ENCODE peak calls at places on chromosomes 2 and 18, in six cellular contexts. R, F, Q, C, I and E are unnamed samples.

GRCh38 chr2:197919487-197919886 is 115.1 kb downstream of the PLCL1 start:
- DNase-seq in R (no peak), F (no peak), Q (no peak), C (no peak), I (no peak), E (no peak)

GRCh38 chr2:13010283-13010682 is 293.5 kb downstream of the TRIB2 start:
- DNase-seq in R (no peak), F (no peak), Q (no peak), C (no peak), I (no peak), E (no peak)

GRCh38 chr2:235106874-235107639 is 155.2 kb downstream of the SH3BP4 start:
- DNase-seq in R (peak), F (peak), Q (peak), C (peak), I (peak), E (peak)

GRCh38 chr18:3794537-3795348 is 344.8 kb downstream of the TGIF1 start:
- DNase-seq in R (no peak), F (peak), Q (peak), C (peak), I (no peak), E (peak)

GRCh38 chr18:34834897-34835296 is 124.8 kb downstream of the DTNA start:
- DNase-seq in R (no peak), F (no peak), Q (no peak), C (no peak), I (no peak), E (no peak)

GRCh38 chr2:28610583-28611201 is 114.8 kb downstream of the PLB1 start:
- DNase-seq in R (no peak), F (peak), Q (peak), C (peak), I (no peak), E (peak)

GRCh38 chr2:180124273-180124881 is 117.3 kb upstream of the CWC22 start:
- DNase-seq in R (peak), F (peak), Q (peak), C (peak), I (no peak), E (peak)

GRCh38 chr2:218781691-218782528 is at the start of gene CYP27A1:
- DNase-seq in R (peak), F (peak), Q (peak), C (peak), I (no peak), E (no peak)

GRCh38 chr18:9172506-9173127 is 36.0 kb downstream of the ANKRD12 start:
- DNase-seq in R (no peak), F (no peak), Q (no peak), C (no peak), I (no peak), E (no peak)

GRCh38 chr2:237702439-237703397 is 75.3 kb downstream of the LRRFIP1 start:
- DNase-seq in R (no peak), F (peak), Q (peak), C (peak), I (no peak), E (peak)

GRCh38 chr2:60861736-60862135 is 19.6 kb upstream of the REL start:
- DNase-seq in R (no peak), F (no peak), Q (no peak), C (no peak), I (no peak), E (no peak)

GRCh38 chr2:228180126-228181097 is 1.1 kb downstream of the SPHKAP start:
- DNase-seq in R (peak), F (peak), Q (no peak), C (no peak), I (no peak), E (no peak)

GRCh38 chr2:75102011-75102410 is 97.3 kb downstream of the TACR1 start:
- DNase-seq in R (no peak), F (no peak), Q (no peak), C (peak), I (no peak), E (no peak)

GRCh38 chr2:128406629-128407252 is 88.1 kb upstream of the HS6ST1 start:
- DNase-seq in R (no peak), F (no peak), Q (no peak), C (no peak), I (no peak), E (no peak)

GRCh38 chr18:68840554-68841263 is 42.8 kb downstream of the CCDC102B start:
- DNase-seq in R (peak), F (peak), Q (peak), C (peak), I (no peak), E (peak)

GRCh38 chr2:122506620-122507019 is 751.2 kb downstream of the TSN start:
- DNase-seq in R (no peak), F (no peak), Q (no peak), C (no peak), I (no peak), E (no peak)

GRCh38 chr2:48315847-48316194 is 214.1 kb upstream of the STON1 start:
- DNase-seq in R (peak), F (peak), Q (no peak), C (peak), I (no peak), E (no peak)

GRCh38 chr2:207073791-207074678 is 91.7 kb downstream of the KLF7 start:
- DNase-seq in R (no peak), F (peak), Q (peak), C (no peak), I (no peak), E (peak)

GRCh38 chr2:151765760-151766159 is 31.5 kb upstream of the NEB start:
- DNase-seq in R (no peak), F (no peak), Q (no peak), C (no peak), I (no peak), E (no peak)

GRCh38 chr18:76494541-76495403 is at the start of gene ZNF516:
- DNase-seq in R (peak), F (peak), Q (peak), C (no peak), I (no peak), E (peak)

GRCh38 chr2:26139269-26140183 is 33.4 kb upstream of the GAREM2 start:
- DNase-seq in R (no peak), F (peak), Q (no peak), C (no peak), I (no peak), E (no peak)

GRCh38 chr2:96502891-96503636 is 2.1 kb downstream of the NEURL3 start:
- DNase-seq in R (no peak), F (no peak), Q (no peak), C (no peak), I (no peak), E (no peak)

DNA sequence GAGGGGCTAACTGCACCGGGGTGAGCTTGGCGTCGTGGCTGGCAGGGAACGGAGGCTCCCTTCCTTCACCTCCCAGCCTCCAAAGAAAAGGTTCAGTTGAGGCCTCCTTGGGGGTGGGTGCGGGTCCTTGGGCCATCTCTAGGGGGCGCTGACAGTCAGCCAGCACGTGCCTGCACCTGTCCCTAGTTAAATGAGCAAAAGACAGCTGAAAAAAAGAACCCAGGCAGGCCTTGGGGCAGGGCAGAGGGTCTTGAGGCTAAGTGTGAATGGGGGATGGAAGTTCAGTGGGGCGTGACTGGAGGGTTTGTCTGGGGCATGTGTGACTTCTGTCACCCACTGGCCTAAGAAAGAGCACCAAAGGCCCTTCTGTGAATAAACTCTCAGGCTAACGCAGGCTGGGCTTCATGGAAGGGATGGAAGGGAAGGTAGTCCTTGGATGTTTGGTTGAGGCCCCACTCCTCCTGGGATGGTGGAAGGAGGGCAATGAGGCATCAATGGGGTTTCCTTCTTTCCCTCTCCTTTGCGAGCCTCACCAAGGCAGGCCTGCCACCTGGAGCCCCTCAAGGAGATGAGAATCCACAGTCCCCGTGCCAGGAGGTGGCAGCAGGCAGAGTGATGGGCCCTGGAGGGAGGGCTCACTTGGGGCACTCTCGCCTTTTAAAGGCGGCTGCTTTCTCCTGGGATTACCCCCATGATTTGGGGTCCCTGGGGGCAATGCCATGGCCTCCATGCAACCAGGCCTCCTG is 56.2 kb downstream of the ZFP36L2 start:
- DNase-seq in R (no peak), F (no peak), Q (no peak), C (peak), I (no peak), E (no peak)
- H3K4me3 ChIP-seq in R (no peak), F (no peak), Q (no peak), C (no peak), I (no peak), E (no peak)

DNA sequence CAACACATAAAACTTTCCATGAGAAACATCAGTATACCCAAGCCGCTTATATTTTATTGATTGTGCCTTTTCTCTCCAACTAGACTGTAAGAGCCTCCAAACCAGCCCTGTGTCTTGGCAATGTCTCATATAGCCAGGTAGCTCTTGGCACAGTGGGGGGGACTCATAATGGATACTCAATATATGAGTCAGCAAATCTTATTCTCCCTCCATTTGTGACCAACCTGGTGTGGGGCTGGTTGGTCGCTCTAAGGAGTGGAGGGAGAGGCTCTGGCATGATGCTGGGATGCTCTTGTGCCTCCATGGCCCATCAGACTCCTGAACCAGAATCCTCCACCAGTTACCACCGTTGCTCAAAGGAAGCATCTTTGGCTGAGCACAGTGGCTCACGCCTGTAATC is 32.0 kb downstream of the EFR3B start:
- DNase-seq in R (no peak), F (no peak), Q (no peak), C (no peak), I (no peak), E (no peak)
- H2AK5ac ChIP-seq in R (no peak), F (no peak), Q (no peak), C (no peak), I (no peak), E (no peak)

DNA sequence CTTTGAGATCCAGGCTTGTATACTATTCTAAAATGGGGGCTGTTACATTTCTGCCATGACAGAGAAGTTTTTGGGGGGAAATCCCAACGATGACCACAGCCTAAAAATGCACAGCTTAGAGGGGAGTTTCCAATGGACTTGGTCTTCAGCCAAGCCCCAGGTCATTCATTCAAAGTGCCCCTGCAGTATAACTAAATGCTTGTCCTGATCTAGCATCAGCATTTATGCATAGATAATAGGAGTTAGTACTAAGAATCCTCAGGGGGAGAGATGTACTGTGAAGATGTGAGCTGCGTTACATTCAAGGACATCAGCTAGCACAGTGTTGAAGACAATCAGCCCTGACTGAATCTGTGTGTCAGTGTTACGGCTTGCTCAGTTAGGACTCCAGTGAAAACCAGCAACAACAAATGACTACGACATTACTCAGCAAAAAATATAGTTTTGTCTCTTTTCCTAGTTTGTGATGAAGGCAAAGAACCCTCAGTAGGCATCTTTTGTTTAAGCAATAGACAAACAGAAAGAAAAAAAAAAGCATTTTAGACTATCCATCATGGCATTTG is 160.9 kb downstream of the ZEB2 start:
- DNase-seq in R (no peak), F (no peak), Q (peak), C (peak), I (no peak), E (peak)
- H3K4me3 ChIP-seq in R (no peak), F (no peak), Q (no peak), C (no peak), I (no peak), E (no peak)

DNA sequence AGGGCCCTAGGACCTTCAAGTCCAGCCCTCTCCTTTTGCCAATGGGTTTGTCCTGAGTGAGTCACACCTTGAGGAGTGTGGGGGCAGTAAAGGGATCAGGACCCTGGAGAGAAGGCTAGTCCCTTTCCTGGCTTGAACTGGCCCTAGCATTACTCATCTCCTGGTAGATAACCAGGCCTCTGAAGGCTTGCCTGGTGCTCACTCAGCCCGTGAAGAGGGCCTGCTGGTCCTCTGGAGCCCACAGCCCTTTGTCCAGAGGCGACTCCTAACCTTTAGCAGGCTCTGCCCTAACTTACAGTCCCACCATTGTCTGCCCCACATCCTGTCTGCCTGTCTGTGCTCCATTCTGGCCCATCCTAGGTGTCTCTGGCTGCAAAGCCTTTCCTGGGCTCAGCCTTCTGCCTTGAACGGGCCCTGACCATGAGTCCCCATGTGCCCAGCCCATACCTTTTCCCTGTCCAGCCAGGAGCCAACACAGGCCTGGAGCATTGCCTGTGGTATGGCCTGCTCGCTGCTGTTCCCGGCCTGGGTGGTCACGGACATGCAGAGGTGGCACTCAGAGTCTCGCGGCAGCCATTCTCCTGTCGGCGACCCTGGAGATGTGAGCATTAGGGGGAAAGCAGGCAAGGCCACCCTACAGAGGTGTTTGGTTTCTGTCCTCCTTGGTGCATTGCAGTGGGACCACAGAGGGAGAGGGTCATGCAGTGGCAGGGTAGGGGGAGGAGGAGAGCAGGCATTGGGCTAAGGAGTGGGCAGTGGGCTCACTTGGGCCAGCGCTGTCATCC is 4.9 kb downstream of the SFTPB start:
- DNase-seq in R (no peak), F (peak), Q (peak), C (peak), I (peak), E (peak)
- H2AK5ac ChIP-seq in R (no peak), F (no peak), Q (no peak), C (peak), I (no peak), E (peak)

GRCh38 chr18:67514465-67514864 is 2.1 kb downstream of the DSEL start:
- DNase-seq in R (no peak), F (no peak), Q (no peak), C (no peak), I (no peak), E (peak)

GRCh38 chr18:67514901-67515540 is 1.5 kb downstream of the DSEL start:
- DNase-seq in R (no peak), F (no peak), Q (peak), C (no peak), I (no peak), E (peak)

GRCh38 chr18:67510831-67511230 is 5.7 kb downstream of the DSEL start:
- DNase-seq in R (no peak), F (no peak), Q (no peak), C (no peak), I (no peak), E (peak)

GRCh38 chr18:67511840-67512239 is 4.7 kb downstream of the DSEL start:
- DNase-seq in R (no peak), F (no peak), Q (no peak), C (no peak), I (no peak), E (no peak)

GRCh38 chr18:67513285-67513684 is 3.2 kb downstream of the DSEL start:
- DNase-seq in R (no peak), F (peak), Q (no peak), C (no peak), I (no peak), E (no peak)
- H3K4me3 ChIP-seq in R (no peak), F (no peak), Q (peak), C (no peak), I (no peak), E (peak)

GRCh38 chr2:223936862-223937326 is 8.2 kb downstream of the WDFY1 start:
- DNase-seq in R (no peak), F (no peak), Q (no peak), C (no peak), I (no peak), E (peak)

GRCh38 chr2:223937535-223937934 is 7.6 kb downstream of the WDFY1 start:
- DNase-seq in R (no peak), F (no peak), Q (no peak), C (no peak), I (peak), E (no peak)

GRCh38 chr2:223933098-223933800 is 11.9 kb downstream of the WDFY1 start:
- DNase-seq in R (no peak), F (no peak), Q (no peak), C (peak), I (no peak), E (no peak)

GRCh38 chr2:223934870-223935269 is 10.3 kb downstream of the WDFY1 start:
- DNase-seq in R (no peak), F (no peak), Q (no peak), C (peak), I (no peak), E (no peak)

DNA sequence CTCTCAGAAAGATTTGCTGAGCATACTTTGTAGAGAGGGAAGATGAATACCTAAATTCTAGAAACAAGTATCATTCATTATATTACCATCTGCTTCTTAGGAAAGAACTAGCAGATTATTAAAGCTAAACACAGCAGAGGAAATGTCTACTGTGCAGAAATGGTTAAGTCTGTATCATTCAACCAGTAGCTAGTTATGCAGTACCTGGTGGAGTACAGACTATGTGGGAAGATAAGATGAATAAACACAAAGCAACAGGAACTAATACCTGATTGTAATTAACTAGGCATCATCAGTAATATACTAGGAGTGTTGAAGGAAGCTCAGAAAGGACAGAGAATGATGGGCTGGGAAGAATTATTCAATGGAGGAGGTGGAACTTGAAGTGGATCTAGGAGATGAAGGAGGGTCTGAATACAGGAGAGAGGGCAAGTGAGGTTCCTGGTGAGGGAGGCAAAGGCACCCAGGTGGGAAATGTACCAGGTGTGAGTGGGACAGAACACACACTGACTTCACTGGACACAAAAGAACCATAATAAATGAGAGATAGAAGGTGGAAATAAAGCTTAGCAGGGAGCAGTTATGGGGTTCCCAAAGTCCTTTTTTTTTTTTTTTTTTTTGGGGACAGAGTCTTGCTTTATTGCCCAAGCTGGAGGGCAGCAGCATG is 9.5 kb downstream of the WDFY1 start:
- DNase-seq in R (no peak), F (no peak), Q (no peak), C (no peak), I (no peak), E (no peak)
- H2AK5ac ChIP-seq in R (no peak), F (no peak), Q (no peak), C (no peak), I (peak), E (peak)

GRCh38 chr2:190121971-190122370 is 59.4 kb upstream of the MSTN start:
- DNase-seq in R (no peak), F (peak), Q (peak), C (peak), I (no peak), E (peak)

GRCh38 chr2:190117305-190117704 is 54.8 kb upstream of the MSTN start:
- DNase-seq in R (no peak), F (no peak), Q (no peak), C (no peak), I (no peak), E (no peak)

GRCh38 chr2:190119948-190120347 is 57.4 kb upstream of the MSTN start:
- DNase-seq in R (no peak), F (peak), Q (no peak), C (no peak), I (no peak), E (no peak)

GRCh38 chr2:190123956-190124355 is 61.4 kb upstream of the MSTN start:
- DNase-seq in R (no peak), F (peak), Q (peak), C (peak), I (no peak), E (peak)

DNA sequence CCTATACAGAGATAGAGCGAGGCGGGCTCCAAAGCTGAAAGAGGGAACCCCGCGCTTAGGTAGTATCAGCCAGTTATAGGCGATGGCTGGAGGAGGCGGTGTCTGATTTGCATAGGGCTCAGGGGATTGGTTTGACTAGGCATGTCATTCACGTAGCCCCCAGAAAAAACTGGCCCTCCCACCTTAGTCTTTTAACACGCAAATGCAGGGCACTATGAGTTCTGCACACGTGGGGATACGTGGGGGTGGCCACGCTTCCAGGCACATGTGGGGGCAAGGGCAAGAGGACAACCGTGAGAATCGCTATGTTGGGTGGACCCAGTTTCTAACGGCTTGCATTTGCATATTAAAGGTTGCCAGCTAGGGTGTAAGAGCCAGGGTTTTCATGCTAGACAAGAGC is 56.7 kb upstream of the MSTN start:
- DNase-seq in R (no peak), F (peak), Q (no peak), C (no peak), I (peak), E (no peak)
- H3K4me3 ChIP-seq in R (no peak), F (no peak), Q (peak), C (peak), I (peak), E (no peak)

GRCh38 chr18:62751341-62751821 is 36.0 kb downstream of the PHLPP1 start:
- DNase-seq in R (peak), F (peak), Q (peak), C (no peak), I (peak), E (peak)
- H2AK5ac ChIP-seq in R (no peak), F (no peak), Q (peak), C (no peak), I (no peak), E (no peak)